ENCODE peak calls at places on chromosomes 4 and X, in six cellular contexts. C is GM12865, A is caudate nucleus, J is fibroblast of pulmonary artery, Y is HEK293T, P is HCEC 1CT. O is an unnamed sample.

GRCh38 chr4:83331959-83332358 is 2.7 kb downstream of the HPSE start:
- DNase-seq in J (no peak), A (no peak), C (no peak), P (no peak), Y (no peak), O (no peak)

GRCh38 chr4:158253350-158253980 is 43.2 kb downstream of the TMEM144 start:
- DNase-seq in P (peak), C (peak), J (peak), Y (peak), A (no peak), O (peak)

GRCh38 chrX:2767631-2768455 is 16.0 kb downstream of the XG start:
- DNase-seq in J (peak), C (no peak), P (no peak), A (no peak), Y (no peak), O (peak)

GRCh38 chr4:185127021-185127925 is 15.8 kb upstream of the SLC25A4 start:
- DNase-seq in A (no peak), C (no peak), P (no peak), Y (no peak), J (peak), O (peak)

GRCh38 chr4:41448935-41449334 is 89.0 kb upstream of the LIMCH1 start:
- DNase-seq in J (no peak), A (no peak), P (peak), Y (no peak), C (no peak), O (no peak)

GRCh38 chr4:154569028-154569427 is 6.2 kb downstream of the FGB start:
- DNase-seq in P (peak), Y (no peak), J (no peak), A (no peak), C (no peak), O (no peak)

GRCh38 chrX:118216488-118216887 is 99.9 kb upstream of the KLHL13 start:
- DNase-seq in A (no peak), P (no peak), J (no peak), Y (no peak), C (no peak), O (no peak)

GRCh38 chr4:188143731-188144130 is 4.5 kb downstream of the TRIML1 start:
- DNase-seq in P (no peak), C (no peak), Y (no peak), J (no peak), A (no peak), O (no peak)

GRCh38 chr4:102734591-102735385 is 26.0 kb downstream of the MANBA start:
- DNase-seq in A (no peak), C (peak), J (no peak), P (peak), Y (no peak), O (peak)

GRCh38 chrX:47651043-47651905 is 911 bp upstream of the ELK1 start:
- DNase-seq in Y (no peak), P (no peak), J (no peak), A (no peak), C (no peak), O (no peak)

GRCh38 chrX:138020941-138021340 is 455.0 kb downstream of the ZIC3 start:
- DNase-seq in J (no peak), A (no peak), Y (no peak), C (no peak), P (no peak), O (no peak)

GRCh38 chr4:158768577-158769174 is at the start of gene FNIP2:
- DNase-seq in C (peak), P (peak), Y (peak), A (peak), J (peak), O (peak)

GRCh38 chrX:31715675-31716074 is 643.8 kb upstream of the FTHL17 start:
- DNase-seq in Y (peak), C (no peak), J (no peak), P (no peak), A (no peak), O (no peak)